ENCODE peak calls at places on chromosomes 5 and 9, in eight cellular contexts. R, H, U, O, L, E, V and Q are unnamed samples.

GRCh38 chr5:58244819-58245478 is 214.9 kb downstream of the PLK2 start:
- DNase-seq in R (no peak), H (no peak), U (no peak), O (no peak), L (no peak), E (no peak), V (no peak), Q (no peak)

GRCh38 chr5:160496334-160496733 is 74.7 kb downstream of the PTTG1 start:
- DNase-seq in R (no peak), H (no peak), U (no peak), O (no peak), L (no peak), E (peak), V (no peak), Q (no peak)

GRCh38 chr5:178281321-178281720 is 48.7 kb upstream of the PHYKPL start:
- DNase-seq in R (no peak), H (no peak), U (no peak), O (no peak), L (no peak), E (no peak), V (no peak), Q (no peak)

GRCh38 chr9:5428794-5429528 is 8.8 kb downstream of the PLGRKT start:
- DNase-seq in R (no peak), H (no peak), U (no peak), O (no peak), L (no peak), E (no peak), V (no peak), Q (no peak)

GRCh38 chr9:134224827-134225154 is 60.4 kb upstream of the RNU6ATAC start:
- DNase-seq in R (no peak), H (no peak), U (no peak), O (no peak), L (no peak), E (no peak), V (no peak), Q (no peak)

GRCh38 chr5:179860301-179860700 is 1.7 kb upstream of the MRNIP start:
- DNase-seq in R (no peak), H (no peak), U (no peak), O (no peak), L (no peak), E (no peak), V (no peak), Q (no peak)

GRCh38 chr5:3324421-3325101 is 271.1 kb upstream of the IRX1 start:
- DNase-seq in R (no peak), H (no peak), U (no peak), O (no peak), L (no peak), E (no peak), V (no peak), Q (no peak)

GRCh38 chr5:171957591-171958251 is 48.7 kb downstream of the FBXW11 start:
- DNase-seq in R (peak), H (peak), U (no peak), O (no peak), L (peak), E (peak), V (no peak), Q (no peak)

GRCh38 chr5:87997662-87998061 is 271.0 kb downstream of the TMEM161B start:
- DNase-seq in R (no peak), H (no peak), U (no peak), O (no peak), L (no peak), E (no peak), V (no peak), Q (no peak)

GRCh38 chr5:60196382-60197113 is 303.0 kb upstream of the PDE4D start:
- DNase-seq in R (no peak), H (no peak), U (no peak), O (peak), L (no peak), E (no peak), V (peak), Q (peak)

GRCh38 chr5:137487600-137487999 is 11.5 kb downstream of the SPOCK1 start:
- DNase-seq in R (no peak), H (no peak), U (no peak), O (peak), L (no peak), E (no peak), V (no peak), Q (peak)

GRCh38 chr9:32589083-32589713 is 16.2 kb upstream of the NDUFB6 start:
- DNase-seq in R (no peak), H (no peak), U (no peak), O (peak), L (no peak), E (no peak), V (peak), Q (no peak)

GRCh38 chr5:132750471-132751230 is 3.4 kb downstream of the CCNI2 start:
- DNase-seq in R (no peak), H (no peak), U (no peak), O (no peak), L (no peak), E (no peak), V (no peak), Q (no peak)

GRCh38 chr5:155773680-155774079 is 553.3 kb upstream of the SGCD start:
- DNase-seq in R (peak), H (no peak), U (no peak), O (no peak), L (no peak), E (no peak), V (no peak), Q (no peak)

GRCh38 chr9:13213337-13213736 is 66.2 kb downstream of the MPDZ start:
- DNase-seq in R (no peak), H (no peak), U (no peak), O (peak), L (no peak), E (no peak), V (peak), Q (no peak)

GRCh38 chr5:81420039-81420667 is 26.2 kb upstream of the ACOT12 start:
- DNase-seq in R (no peak), H (no peak), U (no peak), O (peak), L (peak), E (peak), V (peak), Q (peak)

GRCh38 chr5:127290019-127290945 is at the start of gene MEGF10:
- DNase-seq in R (no peak), H (no peak), U (no peak), O (peak), L (no peak), E (peak), V (no peak), Q (no peak)

GRCh38 chr9:91474656-91475055 is 51.0 kb upstream of the NFIL3 start:
- DNase-seq in R (no peak), H (no peak), U (no peak), O (peak), L (no peak), E (no peak), V (no peak), Q (no peak)

GRCh38 chr5:79486116-79486515 is 27.8 kb downstream of the HOMER1 start:
- DNase-seq in R (no peak), H (no peak), U (no peak), O (no peak), L (no peak), E (no peak), V (no peak), Q (no peak)

GRCh38 chr5:132256086-132256782 is 1.3 kb upstream of the PDLIM4 start:
- DNase-seq in R (no peak), H (no peak), U (no peak), O (no peak), L (no peak), E (no peak), V (no peak), Q (no peak)

GRCh38 chr5:122421379-122422081 is 109.5 kb downstream of the SNCAIP start:
- DNase-seq in R (no peak), H (no peak), U (no peak), O (no peak), L (no peak), E (no peak), V (no peak), Q (no peak)

GRCh38 chr5:151123897-151124751 is 33.5 kb downstream of the ANXA6 start:
- DNase-seq in R (peak), H (no peak), U (no peak), O (peak), L (no peak), E (peak), V (no peak), Q (no peak)

GRCh38 chr5:129716235-129717030 is 31.5 kb upstream of the MINAR2 start:
- DNase-seq in R (no peak), H (no peak), U (no peak), O (no peak), L (no peak), E (no peak), V (no peak), Q (no peak)

GRCh38 chr5:29885595-29885994 is 1307.9 kb upstream of the CDH6 start:
- DNase-seq in R (no peak), H (no peak), U (no peak), O (no peak), L (no peak), E (no peak), V (no peak), Q (no peak)

GRCh38 chr9:126589349-126589748 is 24.4 kb upstream of the LMX1B start:
- DNase-seq in R (no peak), H (no peak), U (no peak), O (no peak), L (no peak), E (no peak), V (no peak), Q (no peak)

GRCh38 chr9:71106992-71107391 is 14.4 kb downstream of the TRPM3 start:
- DNase-seq in R (no peak), H (no peak), U (no peak), O (no peak), L (no peak), E (no peak), V (no peak), Q (no peak)

GRCh38 chr5:5344051-5344571 is 78.4 kb upstream of the ICE1 start:
- DNase-seq in R (no peak), H (no peak), U (no peak), O (no peak), L (no peak), E (no peak), V (peak), Q (no peak)

GRCh38 chr9:14238044-14238443 is 75.9 kb downstream of the NFIB start:
- DNase-seq in R (no peak), H (no peak), U (no peak), O (peak), L (no peak), E (no peak), V (no peak), Q (no peak)